ENCODE peak calls at places on chromosomes 7 and 10, in four cellular contexts. One of them, this sample, is unnamed.

GRCh38 chr10:120221873-120222485 is 235.0 kb upstream of the PLPP4 start:
- DNase-seq in NCI-H1436: no peak
- DNase-seq in type B pancreatic cell: no peak
- DNase-seq in tibial nerve: no peak
- DNase-seq in this sample: no peak

GRCh38 chr7:88354999-88355398 is 48.3 kb upstream of the STEAP4 start:
- DNase-seq in NCI-H1436: no peak
- DNase-seq in type B pancreatic cell: no peak
- DNase-seq in tibial nerve: no peak
- DNase-seq in this sample: no peak

GRCh38 chr7:83119496-83119895 is 43.2 kb downstream of the PCLO start:
- DNase-seq in NCI-H1436: no peak
- DNase-seq in type B pancreatic cell: no peak
- DNase-seq in tibial nerve: no peak
- DNase-seq in this sample: no peak

GRCh38 chr10:68202965-68203358 is 29.0 kb downstream of the ATOH7 start:
- DNase-seq in NCI-H1436: no peak
- DNase-seq in type B pancreatic cell: no peak
- DNase-seq in tibial nerve: no peak
- DNase-seq in this sample: no peak

GRCh38 chr10:4033341-4033896 is 248.4 kb upstream of the KLF6 start:
- DNase-seq in NCI-H1436: no peak
- DNase-seq in type B pancreatic cell: no peak
- DNase-seq in tibial nerve: no peak
- DNase-seq in this sample: no peak

GRCh38 chr10:108911814-108912541 is 1011.3 kb downstream of the XPNPEP1 start:
- DNase-seq in NCI-H1436: no peak
- DNase-seq in type B pancreatic cell: peak
- DNase-seq in tibial nerve: peak
- DNase-seq in this sample: peak

GRCh38 chr10:77175631-77176222 is 461.9 kb downstream of the KCNMA1 start:
- DNase-seq in NCI-H1436: no peak
- DNase-seq in type B pancreatic cell: no peak
- DNase-seq in tibial nerve: no peak
- DNase-seq in this sample: no peak

GRCh38 chr7:129853661-129854268 is 99.0 kb downstream of the UBE2H start:
- DNase-seq in NCI-H1436: no peak
- DNase-seq in type B pancreatic cell: no peak
- DNase-seq in tibial nerve: no peak
- DNase-seq in this sample: no peak

GRCh38 chr7:128167316-128167691 is 73.8 kb upstream of the LEP start:
- DNase-seq in NCI-H1436: peak
- DNase-seq in type B pancreatic cell: no peak
- DNase-seq in tibial nerve: no peak
- DNase-seq in this sample: peak

GRCh38 chr10:14822879-14823755 is 14.7 kb downstream of the CDNF start:
- DNase-seq in NCI-H1436: peak
- DNase-seq in type B pancreatic cell: no peak
- DNase-seq in tibial nerve: no peak
- DNase-seq in this sample: peak

GRCh38 chr10:74244097-74244685 is 93.2 kb downstream of the ADK start:
- DNase-seq in NCI-H1436: peak
- DNase-seq in type B pancreatic cell: no peak
- DNase-seq in tibial nerve: no peak
- DNase-seq in this sample: peak

GRCh38 chr7:156386097-156386496 is 254.5 kb upstream of the RNF32 start:
- DNase-seq in NCI-H1436: no peak
- DNase-seq in type B pancreatic cell: no peak
- DNase-seq in tibial nerve: no peak
- DNase-seq in this sample: no peak

GRCh38 chr7:3381073-3381685 is 80.1 kb downstream of the SDK1 start:
- DNase-seq in NCI-H1436: peak
- DNase-seq in type B pancreatic cell: no peak
- DNase-seq in tibial nerve: no peak
- DNase-seq in this sample: no peak

GRCh38 chr7:79555571-79555970 is 102.1 kb upstream of the MAGI2 start:
- DNase-seq in NCI-H1436: no peak
- DNase-seq in type B pancreatic cell: no peak
- DNase-seq in tibial nerve: no peak
- DNase-seq in this sample: no peak

GRCh38 chr10:20970044-20970443 is 72.9 kb upstream of the NEBL start:
- DNase-seq in NCI-H1436: no peak
- DNase-seq in type B pancreatic cell: no peak
- DNase-seq in tibial nerve: no peak
- DNase-seq in this sample: no peak

GRCh38 chr7:2004841-2005351 is 227.8 kb downstream of the MAD1L1 start:
- DNase-seq in NCI-H1436: no peak
- DNase-seq in type B pancreatic cell: peak
- DNase-seq in tibial nerve: no peak
- DNase-seq in this sample: no peak

GRCh38 chr7:2175514-2175913 is 57.2 kb downstream of the MAD1L1 start:
- DNase-seq in NCI-H1436: no peak
- DNase-seq in type B pancreatic cell: no peak
- DNase-seq in tibial nerve: no peak
- DNase-seq in this sample: no peak

GRCh38 chr10:80413152-80413996 is 5.0 kb downstream of the PRXL2A start:
- DNase-seq in NCI-H1436: no peak
- DNase-seq in type B pancreatic cell: no peak
- DNase-seq in tibial nerve: no peak
- DNase-seq in this sample: no peak

GRCh38 chr10:29412452-29413004 is 123.7 kb downstream of the LYZL1 start:
- DNase-seq in NCI-H1436: no peak
- DNase-seq in type B pancreatic cell: no peak
- DNase-seq in tibial nerve: no peak
- DNase-seq in this sample: no peak

GRCh38 chr10:79483948-79484347 is 28.4 kb upstream of the EIF5AL1 start:
- DNase-seq in NCI-H1436: no peak
- DNase-seq in type B pancreatic cell: no peak
- DNase-seq in tibial nerve: peak
- DNase-seq in this sample: no peak

GRCh38 chr7:6306471-6306870 is 34.0 kb upstream of the CYTH3 start:
- DNase-seq in NCI-H1436: no peak
- DNase-seq in type B pancreatic cell: no peak
- DNase-seq in tibial nerve: no peak
- DNase-seq in this sample: no peak

GRCh38 chr10:96600337-96600736 is 13.5 kb upstream of the TM9SF3 start:
- DNase-seq in NCI-H1436: no peak
- DNase-seq in type B pancreatic cell: no peak
- DNase-seq in tibial nerve: no peak
- DNase-seq in this sample: no peak

GRCh38 chr10:119441151-119441821 is 101.2 kb downstream of the RGS10 start:
- DNase-seq in NCI-H1436: no peak
- DNase-seq in type B pancreatic cell: no peak
- DNase-seq in tibial nerve: no peak
- DNase-seq in this sample: no peak

GRCh38 chr10:28384557-28384956 is 81.7 kb upstream of the MPP7 start:
- DNase-seq in NCI-H1436: no peak
- DNase-seq in type B pancreatic cell: no peak
- DNase-seq in tibial nerve: no peak
- DNase-seq in this sample: no peak

GRCh38 chr7:46909601-46910051 is 672.3 kb downstream of the TNS3 start:
- DNase-seq in NCI-H1436: no peak
- DNase-seq in type B pancreatic cell: no peak
- DNase-seq in tibial nerve: no peak
- DNase-seq in this sample: no peak

GRCh38 chr7:122143376-122143750 is 686 bp downstream of the AASS start:
- DNase-seq in NCI-H1436: no peak
- DNase-seq in type B pancreatic cell: no peak
- DNase-seq in tibial nerve: no peak
- DNase-seq in this sample: no peak

GRCh38 chr10:125264752-125265578 is 104.6 kb upstream of the CTBP2 start:
- DNase-seq in NCI-H1436: no peak
- DNase-seq in type B pancreatic cell: peak
- DNase-seq in tibial nerve: no peak
- DNase-seq in this sample: no peak